ENCODE peak calls at places on chromosomes 1 and 21, in nine cellular contexts. H is ovary; S is globus pallidus; Q is activated CD4-positive, alpha-beta T cell treated with anti-CD3 and anti-CD28 coated beads for 24 hours; M is nephron progenitor cell; G is effector CD4-positive, alpha-beta T cell; U is mucosa of gallbladder; B is glutamatergic neuron; V is stimulated activated CD8-positive, alpha-beta memory T cell treated with anti-CD3 and anti-CD28 coated beads, Interleukin-15, amount 100 ng/mL, for 1 hour. P is an unnamed sample.

GRCh38 chr1:226203237-226203636 is 16.7 kb upstream of the ACBD3 start:
- DNase-seq in H (no peak), S (no peak), Q (no peak), M (no peak), G (no peak), U (no peak), B (no peak), V (no peak), P (no peak)

GRCh38 chr1:165564561-165564960 is 20.8 kb downstream of the LRRC52 start:
- DNase-seq in H (no peak), S (no peak), Q (no peak), M (no peak), G (no peak), U (no peak), B (no peak), V (no peak), P (no peak)

GRCh38 chr1:4681026-4681425 is 26.6 kb downstream of the AJAP1 start:
- DNase-seq in H (no peak), S (peak), Q (no peak), M (no peak), G (no peak), U (no peak), B (no peak), V (no peak), P (no peak)

GRCh38 chr1:84299536-84300260 is 1.8 kb upstream of the SAMD13 start:
- DNase-seq in H (no peak), S (peak), Q (no peak), M (no peak), G (no peak), U (no peak), B (no peak), V (no peak), P (no peak)

GRCh38 chr1:21641967-21642366 is 27.2 kb downstream of the RAP1GAP start:
- DNase-seq in H (no peak), S (no peak), Q (no peak), M (no peak), G (no peak), U (peak), B (no peak), V (no peak), P (no peak)

GRCh38 chr1:24961334-24961733 is 31.3 kb upstream of the RUNX3 start:
- DNase-seq in H (no peak), S (no peak), Q (no peak), M (no peak), G (no peak), U (no peak), B (no peak), V (no peak), P (no peak)

GRCh38 chr21:44682580-44683151 is 703 bp upstream of the KRTAP12-1 start:
- DNase-seq in H (no peak), S (no peak), Q (no peak), M (no peak), G (no peak), U (no peak), B (no peak), V (no peak), P (no peak)

GRCh38 chr21:45318146-45318555 is 30.5 kb upstream of the POFUT2 start:
- DNase-seq in H (peak), S (no peak), Q (no peak), M (no peak), G (no peak), U (no peak), B (no peak), V (no peak), P (no peak)

GRCh38 chr1:160779662-160780397 is 16.1 kb upstream of the LY9 start:
- DNase-seq in H (no peak), S (no peak), Q (no peak), M (peak), G (peak), U (no peak), B (peak), V (no peak), P (peak)

GRCh38 chr1:160453443-160453842 is 53.1 kb downstream of the VANGL2 start:
- DNase-seq in H (no peak), S (no peak), Q (no peak), M (no peak), G (no peak), U (no peak), B (no peak), V (no peak), P (peak)

GRCh38 chr1:155316922-155317321 is 3.8 kb upstream of the RUSC1 start:
- DNase-seq in H (no peak), S (no peak), Q (no peak), M (no peak), G (no peak), U (no peak), B (no peak), V (no peak), P (no peak)

GRCh38 chr21:33936221-33937038 is 20.8 kb upstream of the ATP5PO start:
- DNase-seq in H (no peak), S (no peak), Q (no peak), M (no peak), G (peak), U (no peak), B (no peak), V (no peak), P (no peak)

GRCh38 chr1:209405183-209405823 is 178.2 kb upstream of the CAMK1G start:
- DNase-seq in H (no peak), S (no peak), Q (no peak), M (no peak), G (no peak), U (no peak), B (no peak), V (no peak), P (peak)